ENCODE peak calls at places on chromosome 1, in nine cellular contexts. B is IMR-90, A is AG09309, H is GM12865, V is choroid plexus epithelial cell, F is osteoblast, M is lower leg skin, U is left lung, W is brain microvascular endothelial cell. I is an unnamed sample.
A peak's percentile ranks its signal among the peaks of the same experiment; 100 is the strongest.

GRCh38 chr1:228348708-228349467 is 57.7 kb downstream of the TRIM11 start:
- DNase-seq in B (no peak), A (no peak), H (no peak), V (no peak), F (peak; percentile 41), M (no peak), U (no peak), W (no peak), I (no peak)

GRCh38 chr1:28062806-28063205 is 25.6 kb downstream of the EYA3 start:
- DNase-seq in B (no peak), A (no peak), H (no peak), V (peak; percentile 59), F (no peak), M (no peak), U (peak; percentile 41), W (peak; percentile 62), I (peak; percentile 69)

GRCh38 chr1:21340230-21340564 is 49.9 kb upstream of the ECE1 start:
- DNase-seq in B (no peak), A (no peak), H (no peak), V (no peak), F (no peak), M (no peak), U (peak; percentile 58), W (no peak), I (no peak)

GRCh38 chr1:209042413-209042812 is 541.1 kb upstream of the CAMK1G start:
- DNase-seq in B (no peak), A (no peak), H (no peak), V (no peak), F (no peak), M (no peak), U (no peak), W (no peak), I (no peak)

GRCh38 chr1:27332536-27333281 is 9.1 kb upstream of the SYTL1 start:
- DNase-seq in B (peak; percentile 16), A (no peak), H (peak; percentile 40), V (peak; percentile 59), F (peak; percentile 95), M (no peak), U (no peak), W (no peak), I (peak; percentile 53)

GRCh38 chr1:25338188-25338981 is at the start of gene TMEM50A:
- DNase-seq in B (peak; percentile 79), A (no peak), H (peak; percentile 93), V (peak; percentile 85), F (peak; percentile 95), M (peak; percentile 88), U (peak; percentile 90), W (peak; percentile 86), I (peak; percentile 86)

GRCh38 chr1:8284167-8284566 is 33.7 kb upstream of the SLC45A1 start:
- DNase-seq in B (peak; percentile 72), A (no peak), H (no peak), V (peak; percentile 51), F (no peak), M (no peak), U (no peak), W (peak; percentile 47), I (peak; percentile 42)

GRCh38 chr1:203276916-203277535 is 28.3 kb upstream of the BTG2 start:
- DNase-seq in B (no peak), A (no peak), H (no peak), V (no peak), F (no peak), M (no peak), U (no peak), W (no peak), I (no peak)

GRCh38 chr1:198498881-198499280 is 41.6 kb downstream of the ATP6V1G3 start:
- DNase-seq in B (peak; percentile 14), A (no peak), H (no peak), V (peak; percentile 35), F (peak; percentile 22), M (no peak), U (no peak), W (no peak), I (peak; percentile 20)

GRCh38 chr1:59199734-59200376 is 97.0 kb upstream of the FGGY start:
- DNase-seq in B (no peak), A (no peak), H (no peak), V (no peak), F (no peak), M (no peak), U (no peak), W (no peak), I (no peak)

GRCh38 chr1:183180634-183181056 is 5.4 kb upstream of the LAMC2 start:
- DNase-seq in B (peak; percentile 83), A (peak; percentile 23), H (peak; percentile 82), V (peak; percentile 79), F (peak; percentile 93), M (peak; percentile 47), U (peak; percentile 49), W (peak; percentile 87), I (peak; percentile 93)

GRCh38 chr1:18693256-18694098 is 62.8 kb downstream of the PAX7 start:
- DNase-seq in B (no peak), A (no peak), H (no peak), V (no peak), F (peak; percentile 72), M (no peak), U (no peak), W (no peak), I (no peak)

GRCh38 chr1:32539584-32540571 is 651 bp downstream of the ZBTB8A start:
- DNase-seq in B (peak; percentile 54), A (no peak), H (peak; percentile 43), V (peak; percentile 58), F (peak; percentile 95), M (no peak), U (peak; percentile 33), W (peak; percentile 18), I (peak; percentile 35)

GRCh38 chr1:90835172-90835660 is 118.1 kb upstream of the BARHL2 start:
- DNase-seq in B (no peak), A (no peak), H (no peak), V (no peak), F (no peak), M (no peak), U (no peak), W (no peak), I (no peak)
- H3K4me3 ChIP-seq in B (no peak overlapping the region), A (no peak overlapping the region), H (no peak overlapping the region), V (no peak overlapping the region), F (peak overlapping the region; percentile 19), M (no peak overlapping the region), U (no peak overlapping the region), W (no peak overlapping the region), I (no peak overlapping the region)

GRCh38 chr1:222004784-222005183 is 262.9 kb upstream of the DUSP10 start:
- DNase-seq in B (no peak), A (no peak), H (no peak), V (no peak), F (no peak), M (no peak), U (no peak), W (no peak), I (no peak)

GRCh38 chr1:222010306-222010705 is 268.4 kb upstream of the DUSP10 start:
- DNase-seq in B (no peak), A (no peak), H (no peak), V (no peak), F (no peak), M (no peak), U (no peak), W (no peak), I (no peak)

GRCh38 chr1:222012816-222013215 is 270.9 kb upstream of the DUSP10 start:
- DNase-seq in B (no peak), A (no peak), H (no peak), V (no peak), F (no peak), M (no peak), U (no peak), W (no peak), I (no peak)

GRCh38 chr1:222006715-222007114 is 264.8 kb upstream of the DUSP10 start:
- DNase-seq in B (no peak), A (no peak), H (no peak), V (no peak), F (no peak), M (no peak), U (no peak), W (no peak), I (no peak)

GRCh38 chr1:222009105-222009730 is 267.3 kb upstream of the DUSP10 start:
- DNase-seq in B (no peak), A (no peak), H (peak; percentile 43), V (peak; percentile 48), F (no peak), M (no peak), U (no peak), W (no peak), I (peak; percentile 27)
- TF ChIP-seq CTCF in B (peak; percentile 25), A (peak; percentile 45), H (peak; percentile 42), V (peak; percentile 62), F (peak; percentile 39), M (no peak), U (no peak), W (peak; percentile 55), I (peak; percentile 43)

DNA sequence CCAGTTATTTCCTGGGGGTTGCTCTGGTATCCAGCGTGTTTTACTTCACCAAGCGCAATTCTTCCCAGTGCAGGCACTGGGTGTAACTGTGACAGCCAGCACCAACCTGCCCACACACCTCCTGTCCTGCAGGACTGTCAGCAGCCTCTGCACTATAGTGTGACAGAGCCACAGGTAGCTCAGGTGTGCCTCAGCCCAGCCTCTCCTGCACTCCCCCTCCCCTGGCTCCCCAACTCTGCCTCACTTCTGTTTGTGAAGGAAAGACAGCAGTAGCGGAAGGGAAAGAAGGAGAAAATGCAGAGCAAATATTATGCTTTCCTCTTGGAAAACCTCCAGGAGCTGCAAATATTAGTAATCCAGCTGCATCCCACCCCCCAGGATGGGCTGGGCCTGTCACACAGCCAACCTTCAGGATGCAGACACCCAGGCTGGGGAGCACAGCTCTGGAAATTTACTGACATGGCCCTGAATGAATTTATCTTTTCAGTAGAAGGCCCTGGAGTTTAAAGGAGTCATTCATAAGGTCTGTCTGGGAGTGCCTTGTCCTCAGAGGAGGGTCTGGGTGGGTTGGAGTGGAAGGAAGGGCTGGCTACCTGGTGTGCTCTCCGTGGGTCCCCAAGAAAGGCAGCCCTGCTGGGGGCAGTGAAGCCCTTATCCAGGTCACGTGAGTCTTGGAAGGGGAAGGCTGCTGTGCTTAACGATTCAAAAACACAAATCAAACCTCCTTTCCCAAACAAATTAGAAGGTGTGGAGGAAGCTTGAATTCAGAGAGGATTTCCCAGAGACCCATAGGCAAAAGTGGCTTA is 20.9 kb downstream of the CAPN2 start:
- DNase-seq in B (peak; percentile 40), A (no peak), H (no peak), V (peak; percentile 61), F (no peak), M (no peak), U (no peak), W (peak; percentile 47), I (peak; percentile 58)
- H3K4me3 ChIP-seq in B (no peak overlapping the region), A (no peak overlapping the region), H (no peak overlapping the region), V (no peak overlapping the region), F (no peak overlapping the region), M (no peak overlapping the region), U (no peak overlapping the region), W (no peak overlapping the region), I (no peak overlapping the region)

DNA sequence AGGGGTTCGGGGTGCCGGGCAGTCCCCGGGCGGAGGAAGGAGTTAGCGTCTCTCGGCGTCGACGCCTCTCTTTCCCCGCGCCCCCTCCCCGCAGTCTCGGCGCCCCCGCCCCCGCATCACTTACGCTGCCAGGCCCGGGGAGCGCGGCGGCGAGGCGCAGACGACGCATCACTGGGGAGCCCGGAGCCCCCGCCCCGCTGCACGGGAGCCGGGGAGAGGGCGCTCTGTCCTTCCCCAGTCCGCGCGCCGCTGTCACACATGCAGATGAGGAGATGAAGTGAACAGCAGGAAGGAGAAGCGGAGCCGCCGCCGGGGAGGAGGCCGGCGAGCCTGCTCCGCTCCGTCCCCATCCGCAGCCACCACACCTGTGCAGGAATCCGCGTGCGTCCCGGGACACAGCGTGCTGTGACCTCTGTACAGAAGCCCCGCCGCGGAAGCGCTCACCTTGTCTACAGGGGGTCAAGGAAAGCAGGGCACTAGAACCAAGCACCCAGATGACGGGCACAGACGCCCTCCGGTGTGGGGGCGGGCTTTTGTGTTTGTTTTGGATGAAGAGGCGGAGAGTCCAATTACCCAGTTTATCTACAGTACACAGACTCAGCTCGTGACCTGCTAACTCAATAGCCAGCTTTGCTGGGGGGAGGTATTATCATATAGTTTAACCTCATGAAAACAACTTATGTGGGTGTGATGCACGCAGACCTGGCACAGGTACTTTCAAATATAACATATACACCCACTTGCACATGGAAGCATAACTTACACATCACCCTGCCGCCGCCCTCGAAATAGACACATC is 12.5 kb downstream of the KLHDC8A start:
- DNase-seq in B (no peak), A (no peak), H (no peak), V (no peak), F (no peak), M (no peak), U (no peak), W (no peak), I (no peak)
- TF ChIP-seq CTCF in B (no peak), A (no peak), H (no peak), V (no peak), F (no peak), M (no peak), U (no peak), W (no peak), I (no peak)